ENCODE peak calls at places on chromosomes 11 and 22, in eight cellular contexts. One of them, this sample, is unnamed.

GRCh38 chr11:8234910-8235309 is 28.8 kb downstream of the LMO1 start:
- DNase-seq in GM10248: no peak
- DNase-seq in OCI-LY7: no peak
- DNase-seq in CD8-positive, alpha-beta T cell: no peak
- DNase-seq in uterus: no peak
- DNase-seq in foreskin fibroblast: no peak
- DNase-seq in GM12865: no peak
- DNase-seq in astrocyte: no peak
- DNase-seq in this sample: no peak

GRCh38 chr22:43592470-43592869 is 180.7 kb downstream of the MPPED1 start:
- DNase-seq in GM10248: no peak
- DNase-seq in OCI-LY7: no peak
- DNase-seq in CD8-positive, alpha-beta T cell: no peak
- DNase-seq in uterus: no peak
- DNase-seq in foreskin fibroblast: no peak
- DNase-seq in GM12865: no peak
- DNase-seq in astrocyte: no peak
- DNase-seq in this sample: no peak

GRCh38 chr11:96036863-96037262 is 113.0 kb upstream of the MTMR2 start:
- DNase-seq in GM10248: no peak
- DNase-seq in OCI-LY7: no peak
- DNase-seq in CD8-positive, alpha-beta T cell: no peak
- DNase-seq in uterus: no peak
- DNase-seq in foreskin fibroblast: no peak
- DNase-seq in GM12865: no peak
- DNase-seq in astrocyte: no peak
- DNase-seq in this sample: no peak

GRCh38 chr11:102639656-102640055 is 14.5 kb upstream of the MMP20 start:
- DNase-seq in GM10248: no peak
- DNase-seq in OCI-LY7: no peak
- DNase-seq in CD8-positive, alpha-beta T cell: no peak
- DNase-seq in uterus: no peak
- DNase-seq in foreskin fibroblast: no peak
- DNase-seq in GM12865: no peak
- DNase-seq in astrocyte: no peak
- DNase-seq in this sample: no peak

GRCh38 chr22:36252754-36253522 is at the start of gene APOL1:
- DNase-seq in GM10248: peak; percentile 66
- DNase-seq in OCI-LY7: peak; percentile 32
- DNase-seq in CD8-positive, alpha-beta T cell: peak; percentile 55
- DNase-seq in uterus: peak; percentile 78
- DNase-seq in foreskin fibroblast: peak; percentile 35
- DNase-seq in GM12865: peak; percentile 73
- DNase-seq in astrocyte: no peak
- DNase-seq in this sample: peak; percentile 76

GRCh38 chr11:22049276-22049675 is 143.6 kb upstream of the ANO5 start:
- DNase-seq in GM10248: no peak
- DNase-seq in OCI-LY7: no peak
- DNase-seq in CD8-positive, alpha-beta T cell: no peak
- DNase-seq in uterus: no peak
- DNase-seq in foreskin fibroblast: no peak
- DNase-seq in GM12865: no peak
- DNase-seq in astrocyte: no peak
- DNase-seq in this sample: no peak

GRCh38 chr11:11608783-11609232 is 13.0 kb downstream of the GALNT18 start:
- DNase-seq in GM10248: no peak
- DNase-seq in OCI-LY7: no peak
- DNase-seq in CD8-positive, alpha-beta T cell: no peak
- DNase-seq in uterus: no peak
- DNase-seq in foreskin fibroblast: peak; percentile 71
- DNase-seq in GM12865: no peak
- DNase-seq in astrocyte: peak; percentile 36
- DNase-seq in this sample: no peak

GRCh38 chr11:117143390-117143789 is 697 bp upstream of the PAFAH1B2 start:
- DNase-seq in GM10248: peak; percentile 46
- DNase-seq in OCI-LY7: peak; percentile 55
- DNase-seq in CD8-positive, alpha-beta T cell: peak; percentile 30
- DNase-seq in uterus: peak; percentile 69
- DNase-seq in foreskin fibroblast: peak; percentile 78
- DNase-seq in GM12865: peak; percentile 24
- DNase-seq in astrocyte: peak; percentile 45
- DNase-seq in this sample: peak; percentile 58

GRCh38 chr22:33666249-33666648 is 254.0 kb downstream of the LARGE1 start:
- DNase-seq in GM10248: no peak
- DNase-seq in OCI-LY7: no peak
- DNase-seq in CD8-positive, alpha-beta T cell: no peak
- DNase-seq in uterus: no peak
- DNase-seq in foreskin fibroblast: no peak
- DNase-seq in GM12865: no peak
- DNase-seq in astrocyte: no peak
- DNase-seq in this sample: no peak

GRCh38 chr22:17258015-17258827 is 39.0 kb upstream of the ADA2 start:
- DNase-seq in GM10248: peak; percentile 86
- DNase-seq in OCI-LY7: peak; percentile 93
- DNase-seq in CD8-positive, alpha-beta T cell: peak; percentile 50
- DNase-seq in uterus: peak; percentile 63
- DNase-seq in foreskin fibroblast: peak; percentile 3
- DNase-seq in GM12865: peak; percentile 99
- DNase-seq in astrocyte: peak; percentile 24
- DNase-seq in this sample: peak; percentile 84

GRCh38 chr22:45202333-45203149 is 38.2 kb downstream of the KIAA0930 start:
- DNase-seq in GM10248: no peak
- DNase-seq in OCI-LY7: no peak
- DNase-seq in CD8-positive, alpha-beta T cell: no peak
- DNase-seq in uterus: no peak
- DNase-seq in foreskin fibroblast: no peak
- DNase-seq in GM12865: no peak
- DNase-seq in astrocyte: no peak
- DNase-seq in this sample: no peak

GRCh38 chr11:27720277-27720830 is 20.1 kb upstream of the BDNF start:
- DNase-seq in GM10248: peak; percentile 37
- DNase-seq in OCI-LY7: no peak
- DNase-seq in CD8-positive, alpha-beta T cell: no peak
- DNase-seq in uterus: no peak
- DNase-seq in foreskin fibroblast: peak; percentile 71
- DNase-seq in GM12865: peak; percentile 18
- DNase-seq in astrocyte: no peak
- DNase-seq in this sample: peak; percentile 57

GRCh38 chr22:47783433-47784366 is 1021.2 kb downstream of the TBC1D22A start:
- DNase-seq in GM10248: no peak
- DNase-seq in OCI-LY7: no peak
- DNase-seq in CD8-positive, alpha-beta T cell: no peak
- DNase-seq in uterus: no peak
- DNase-seq in foreskin fibroblast: no peak
- DNase-seq in GM12865: no peak
- DNase-seq in astrocyte: no peak
- DNase-seq in this sample: no peak
- TF ChIP-seq CTCF in GM10248: no peak
- TF ChIP-seq CTCF in OCI-LY7: no peak
- TF ChIP-seq CTCF in CD8-positive, alpha-beta T cell: no peak
- TF ChIP-seq CTCF in uterus: no peak
- TF ChIP-seq CTCF in foreskin fibroblast: no peak
- TF ChIP-seq CTCF in GM12865: no peak
- TF ChIP-seq CTCF in astrocyte: no peak
- TF ChIP-seq CTCF in this sample: no peak

GRCh38 chr11:68193018-68193417 is 20.1 kb downstream of the KMT5B start:
- DNase-seq in GM10248: no peak
- DNase-seq in OCI-LY7: peak; percentile 20
- DNase-seq in CD8-positive, alpha-beta T cell: no peak
- DNase-seq in uterus: no peak
- DNase-seq in foreskin fibroblast: no peak
- DNase-seq in GM12865: peak; percentile 26
- DNase-seq in astrocyte: no peak
- DNase-seq in this sample: no peak

GRCh38 chr11:68189888-68190287 is 23.2 kb downstream of the KMT5B start:
- DNase-seq in GM10248: no peak
- DNase-seq in OCI-LY7: no peak
- DNase-seq in CD8-positive, alpha-beta T cell: no peak
- DNase-seq in uterus: no peak
- DNase-seq in foreskin fibroblast: no peak
- DNase-seq in GM12865: no peak
- DNase-seq in astrocyte: no peak
- DNase-seq in this sample: no peak

GRCh38 chr11:68191661-68192579 is 21.2 kb downstream of the KMT5B start:
- DNase-seq in GM10248: no peak
- DNase-seq in OCI-LY7: no peak
- DNase-seq in CD8-positive, alpha-beta T cell: no peak
- DNase-seq in uterus: no peak
- DNase-seq in foreskin fibroblast: no peak
- DNase-seq in GM12865: no peak
- DNase-seq in astrocyte: peak; percentile 34
- DNase-seq in this sample: no peak

GRCh38 chr11:68186061-68186460 is 27.0 kb downstream of the KMT5B start:
- DNase-seq in GM10248: no peak
- DNase-seq in OCI-LY7: no peak
- DNase-seq in CD8-positive, alpha-beta T cell: no peak
- DNase-seq in uterus: no peak
- DNase-seq in foreskin fibroblast: no peak
- DNase-seq in GM12865: no peak
- DNase-seq in astrocyte: no peak
- DNase-seq in this sample: no peak

DNA sequence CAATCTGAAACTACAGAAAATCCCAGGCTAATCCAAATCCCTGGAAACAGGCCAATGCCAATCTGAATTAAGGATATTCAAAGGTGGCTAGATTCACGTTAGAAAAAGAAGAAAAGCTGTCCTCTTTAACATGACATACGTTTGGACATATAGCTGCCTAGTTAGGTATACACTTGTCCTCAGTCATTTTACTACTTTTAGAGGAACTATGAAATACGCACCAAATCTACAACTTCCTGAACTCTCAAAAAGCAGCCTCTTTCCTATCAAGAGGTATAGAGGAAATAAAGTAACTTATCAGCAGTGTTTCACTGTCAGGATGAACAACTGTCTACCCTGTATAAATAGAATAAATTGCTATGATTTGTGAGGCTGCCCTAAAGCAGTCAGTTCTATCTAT is 24.0 kb downstream of the KMT5B start:
- DNase-seq in GM10248: no peak
- DNase-seq in OCI-LY7: no peak
- DNase-seq in CD8-positive, alpha-beta T cell: no peak
- DNase-seq in uterus: no peak
- DNase-seq in foreskin fibroblast: no peak
- DNase-seq in GM12865: no peak
- DNase-seq in astrocyte: no peak
- DNase-seq in this sample: no peak
- TF ChIP-seq CTCF in GM10248: no peak
- TF ChIP-seq CTCF in OCI-LY7: no peak
- TF ChIP-seq CTCF in CD8-positive, alpha-beta T cell: no peak
- TF ChIP-seq CTCF in uterus: no peak
- TF ChIP-seq CTCF in foreskin fibroblast: no peak
- TF ChIP-seq CTCF in GM12865: no peak
- TF ChIP-seq CTCF in astrocyte: no peak
- TF ChIP-seq CTCF in this sample: no peak

GRCh38 chr11:554428-554823 is 6.1 kb downstream of the LMNTD2 start:
- DNase-seq in GM10248: no peak
- DNase-seq in OCI-LY7: no peak
- DNase-seq in CD8-positive, alpha-beta T cell: no peak
- DNase-seq in uterus: no peak
- DNase-seq in foreskin fibroblast: no peak
- DNase-seq in GM12865: no peak
- DNase-seq in astrocyte: no peak
- DNase-seq in this sample: no peak

GRCh38 chr11:553949-554398 is 6.6 kb downstream of the LMNTD2 start:
- DNase-seq in GM10248: no peak
- DNase-seq in OCI-LY7: no peak
- DNase-seq in CD8-positive, alpha-beta T cell: no peak
- DNase-seq in uterus: no peak
- DNase-seq in foreskin fibroblast: no peak
- DNase-seq in GM12865: no peak
- DNase-seq in astrocyte: no peak
- DNase-seq in this sample: no peak

GRCh38 chr11:556175-556699 is 4.3 kb downstream of the LMNTD2 start:
- DNase-seq in GM10248: no peak
- DNase-seq in OCI-LY7: no peak
- DNase-seq in CD8-positive, alpha-beta T cell: no peak
- DNase-seq in uterus: no peak
- DNase-seq in foreskin fibroblast: peak; percentile 50
- DNase-seq in GM12865: no peak
- DNase-seq in astrocyte: no peak
- DNase-seq in this sample: no peak

GRCh38 chr11:555500-556174 is 4.9 kb downstream of the LMNTD2 start:
- DNase-seq in GM10248: no peak
- DNase-seq in OCI-LY7: no peak
- DNase-seq in CD8-positive, alpha-beta T cell: peak; percentile 35
- DNase-seq in uterus: no peak
- DNase-seq in foreskin fibroblast: no peak
- DNase-seq in GM12865: no peak
- DNase-seq in astrocyte: no peak
- DNase-seq in this sample: no peak

DNA sequence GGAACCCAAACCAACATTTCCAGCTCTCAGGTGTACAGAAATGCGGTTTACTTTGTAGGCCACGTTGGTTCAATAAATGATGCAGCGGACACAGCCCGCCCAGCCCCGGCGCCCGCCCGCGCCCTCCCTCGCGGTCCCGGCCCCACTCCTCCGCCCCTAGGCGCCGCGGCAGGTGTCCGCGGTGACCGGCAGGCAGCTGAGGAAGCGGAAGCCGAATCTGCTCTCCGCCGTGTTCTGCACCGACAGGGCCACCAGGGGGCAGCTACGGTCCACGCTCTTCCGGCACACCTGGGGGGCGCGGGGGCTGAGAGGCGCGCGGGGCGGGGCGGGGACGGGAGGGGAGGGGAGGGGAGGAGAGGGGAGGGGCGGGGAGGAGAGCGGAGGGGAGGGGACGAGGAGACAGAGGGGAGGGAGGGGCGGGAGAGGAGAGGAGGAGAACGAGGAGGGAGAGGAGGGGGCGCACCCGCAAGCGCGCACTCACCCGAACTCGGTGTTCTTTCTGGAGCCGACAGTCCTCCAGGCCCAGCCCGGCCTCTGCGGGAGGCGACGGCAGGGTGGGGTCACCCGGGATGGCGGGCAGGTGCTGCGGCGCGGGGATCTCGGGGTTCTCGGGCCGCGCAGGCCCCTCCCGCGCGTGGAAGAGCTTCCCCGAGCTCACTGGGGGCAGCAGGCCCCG is 5.6 kb downstream of the LMNTD2 start:
- DNase-seq in GM10248: peak; percentile 89
- DNase-seq in OCI-LY7: peak; percentile 91
- DNase-seq in CD8-positive, alpha-beta T cell: peak; percentile 73
- DNase-seq in uterus: no peak
- DNase-seq in foreskin fibroblast: peak; percentile 71
- DNase-seq in GM12865: peak; percentile 88
- DNase-seq in astrocyte: no peak
- DNase-seq in this sample: peak; percentile 92
- TF ChIP-seq CTCF in GM10248: peak; percentile 90
- TF ChIP-seq CTCF in OCI-LY7: peak; percentile 61
- TF ChIP-seq CTCF in CD8-positive, alpha-beta T cell: peak; percentile 51
- TF ChIP-seq CTCF in uterus: peak; percentile 77
- TF ChIP-seq CTCF in foreskin fibroblast: peak; percentile 27
- TF ChIP-seq CTCF in GM12865: peak; percentile 73
- TF ChIP-seq CTCF in astrocyte: no peak
- TF ChIP-seq CTCF in this sample: peak; percentile 89

DNA sequence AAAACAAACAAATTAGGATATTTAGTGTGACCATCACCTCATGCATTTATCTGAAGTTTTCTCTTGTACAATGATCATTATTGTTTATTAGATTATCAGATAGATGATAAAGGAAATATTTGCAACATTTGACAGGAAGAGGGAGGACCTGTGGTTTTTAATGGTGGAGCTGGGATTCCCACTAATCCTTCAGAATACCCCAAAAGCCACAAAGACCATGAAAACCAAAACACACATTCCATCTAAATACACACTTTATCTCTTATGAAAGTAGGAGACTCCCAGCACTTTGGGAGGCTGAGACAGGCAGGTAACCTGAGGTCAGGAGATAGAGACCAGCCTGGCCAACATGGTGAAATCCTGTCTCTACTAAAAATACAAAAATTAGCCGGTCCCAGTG is 7.6 kb upstream of the NDUFV1 start:
- DNase-seq in GM10248: no peak
- DNase-seq in OCI-LY7: no peak
- DNase-seq in CD8-positive, alpha-beta T cell: no peak
- DNase-seq in uterus: no peak
- DNase-seq in foreskin fibroblast: no peak
- DNase-seq in GM12865: no peak
- DNase-seq in astrocyte: no peak
- DNase-seq in this sample: no peak
- TF ChIP-seq CTCF in GM10248: no peak
- TF ChIP-seq CTCF in OCI-LY7: no peak
- TF ChIP-seq CTCF in CD8-positive, alpha-beta T cell: no peak
- TF ChIP-seq CTCF in uterus: no peak
- TF ChIP-seq CTCF in foreskin fibroblast: no peak
- TF ChIP-seq CTCF in GM12865: no peak
- TF ChIP-seq CTCF in astrocyte: no peak
- TF ChIP-seq CTCF in this sample: no peak

This sample was measured in GM13976.